ENCODE peak calls at places on chromosomes 2 and 18, in nine cellular contexts. J is right lobe of liver, X is tibial nerve, C is esophagus squamous epithelium, V is body of pancreas, P is ovary, W is H1, O is uterus, M is IMR-90. N is an unnamed sample.

GRCh38 chr18:44111337-44111736 is 569.4 kb upstream of the SETBP1 start:
- DNase-seq in M (no peak), O (no peak), V (no peak), P (no peak), J (no peak), X (no peak), C (no peak), W (no peak), N (no peak)

GRCh38 chr2:144669196-144669987 is 149.5 kb upstream of the ZEB2 start:
- DNase-seq in P (no peak), W (no peak), C (no peak), X (no peak), J (no peak), M (no peak), V (no peak), O (no peak), N (no peak)

GRCh38 chr18:73891572-73892421 is 255.8 kb downstream of the FBXO15 start:
- DNase-seq in C (no peak), J (no peak), O (no peak), M (no peak), V (no peak), W (peak; percentile 77), P (no peak), X (no peak), N (no peak)

GRCh38 chr2:120318626-120319025 is 27.3 kb upstream of the INHBB start:
- DNase-seq in V (no peak), P (peak; percentile 55), X (peak; percentile 43), W (no peak), C (no peak), J (no peak), M (no peak), O (peak; percentile 40), N (no peak)

GRCh38 chr2:234391625-234392024 is 105.3 kb downstream of the ARL4C start:
- DNase-seq in M (no peak), X (no peak), J (no peak), V (no peak), P (no peak), O (no peak), W (no peak), C (no peak), N (no peak)

GRCh38 chr2:127578411-127578810 is 42.9 kb downstream of the MYO7B start:
- DNase-seq in X (no peak), W (no peak), C (no peak), V (no peak), O (no peak), J (no peak), M (no peak), P (no peak), N (no peak)

GRCh38 chr2:17051558-17051957 is 385.9 kb upstream of the CYRIA start:
- DNase-seq in P (no peak), M (no peak), W (no peak), X (no peak), V (no peak), C (no peak), O (no peak), J (no peak), N (no peak)

GRCh38 chr18:43882358-43882757 is 605.1 kb upstream of the SYT4 start:
- DNase-seq in M (no peak), P (no peak), X (no peak), W (no peak), V (no peak), C (no peak), O (no peak), J (no peak), N (no peak)

GRCh38 chr2:221429741-221430491 is 142.2 kb downstream of the EPHA4 start:
- DNase-seq in X (no peak), J (no peak), O (peak; percentile 25), M (peak; percentile 52), C (no peak), W (no peak), V (peak; percentile 51), P (no peak), N (peak; percentile 19)

GRCh38 chr18:38611036-38611964 is 1045.7 kb upstream of the CELF4 start:
- DNase-seq in J (no peak), X (no peak), C (no peak), V (no peak), M (no peak), P (no peak), O (no peak), W (no peak), N (no peak)

GRCh38 chr18:28127763-28128737 is 48.9 kb downstream of the CDH2 start:
- DNase-seq in M (peak; percentile 34), V (no peak), X (no peak), O (no peak), W (no peak), J (no peak), P (no peak), C (no peak), N (no peak)

GRCh38 chr2:226611944-226612318 is 187.7 kb downstream of the IRS1 start:
- DNase-seq in C (no peak), P (no peak), J (no peak), W (no peak), O (no peak), M (peak; percentile 79), V (no peak), X (no peak), N (no peak)

GRCh38 chr2:120845281-120845680 is 109.6 kb downstream of the GLI2 start:
- DNase-seq in J (no peak), P (peak; percentile 64), M (peak; percentile 13), W (no peak), O (peak; percentile 44), X (peak; percentile 31), V (peak; percentile 28), C (no peak), N (no peak)

GRCh38 chr2:136238214-136238551 is 120.2 kb upstream of the CXCR4 start:
- DNase-seq in C (no peak), V (no peak), M (no peak), J (no peak), W (no peak), P (no peak), X (no peak), O (no peak), N (no peak)

GRCh38 chr2:218286570-218287459 is 5.5 kb downstream of the TMBIM1 start:
- DNase-seq in M (peak; percentile 94), J (peak; percentile 83), C (peak; percentile 60), P (peak; percentile 81), W (peak; percentile 77), X (peak; percentile 97), O (peak; percentile 96), V (peak; percentile 97), N (peak; percentile 96)

GRCh38 chr2:218282173-218282991 is 9.9 kb downstream of the TMBIM1 start:
- DNase-seq in X (no peak), C (no peak), P (no peak), J (no peak), O (no peak), W (no peak), V (peak; percentile 98), M (peak; percentile 61), N (no peak)

GRCh38 chr2:218285604-218286003 is 6.7 kb downstream of the TMBIM1 start:
- DNase-seq in C (no peak), P (no peak), V (peak; percentile 94), X (no peak), M (peak; percentile 48), O (no peak), J (peak; percentile 94), W (no peak), N (no peak)

GRCh38 chr2:218281449-218281848 is 10.9 kb downstream of the TMBIM1 start:
- DNase-seq in O (no peak), V (peak; percentile 86), X (no peak), J (no peak), M (no peak), C (no peak), W (no peak), P (no peak), N (no peak)

GRCh38 chr2:218284106-218284811 is 8.0 kb downstream of the TMBIM1 start:
- DNase-seq in J (peak; percentile 87), X (no peak), P (no peak), M (peak; percentile 80), W (no peak), C (no peak), O (no peak), V (peak; percentile 82), N (peak; percentile 75)
- TF ChIP-seq POLR2A in J (no peak), X (no peak), P (no peak), M (no peak), W (no peak), C (no peak), O (no peak), V (peak; percentile 43), N (no peak)

DNA sequence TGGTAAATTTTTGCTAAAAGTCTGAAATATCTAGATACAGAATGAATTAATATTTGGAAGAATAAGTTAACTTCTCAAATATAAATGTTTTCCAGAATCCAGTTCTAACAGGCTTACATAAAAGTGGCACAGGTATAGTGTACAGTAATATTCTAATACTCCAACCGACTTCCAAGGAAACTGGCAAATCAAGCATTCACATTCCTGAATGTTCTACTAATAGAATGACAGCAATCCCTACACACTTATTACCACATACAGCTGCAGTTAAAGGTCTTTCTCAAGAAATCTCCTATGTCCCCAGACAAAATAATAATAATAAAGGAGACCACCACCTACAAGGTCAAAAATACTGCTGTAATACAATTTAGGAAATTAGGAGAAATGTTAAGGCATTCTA is 31.9 kb downstream of the TMEM131 start:
- DNase-seq in J (no peak), M (peak; percentile 20), C (no peak), V (no peak), X (no peak), P (no peak), W (no peak), O (no peak), N (no peak)
- H3K4me1 ChIP-seq in J (peaks cover 12% of the 10 kb centered on the region), M (peaks cover 3% of the 10 kb centered on the region), C (no peaks in the 10 kb centered on the region), V (peaks cover 62% of the 10 kb centered on the region), X (peaks cover 4% of the 10 kb centered on the region), P (peaks cover 4% of the 10 kb centered on the region), W (no peaks in the 10 kb centered on the region), O (peaks cover 8% of the 10 kb centered on the region), N (peaks cover 33% of the 10 kb centered on the region)

GRCh38 chr18:49899647-49900330 is 86.5 kb upstream of the ACAA2 start:
- DNase-seq in C (no peak), O (no peak), P (no peak), V (peak; percentile 71), J (no peak), X (no peak), M (no peak), W (no peak), N (no peak)
- TF ChIP-seq POLR2A in C (no peak), O (no peak), P (no peak), V (no peak), J (no peak), X (no peak), M (no peak), W (no peak), N (no peak)

GRCh38 chr2:42059261-42059898 is 11.6 kb downstream of the PKDCC start:
- DNase-seq in C (no peak), M (no peak), V (no peak), W (no peak), X (no peak), J (no peak), P (peak; percentile 37), O (no peak), N (no peak)

GRCh38 chr2:42057902-42058450 is 10.2 kb downstream of the PKDCC start:
- DNase-seq in O (no peak), V (no peak), W (no peak), C (no peak), X (no peak), M (no peak), P (peak; percentile 25), J (no peak), N (no peak)

GRCh38 chr2:42055573-42056514 is 8.0 kb downstream of the PKDCC start:
- DNase-seq in C (no peak), O (peak; percentile 84), J (no peak), X (no peak), M (no peak), W (no peak), V (peak; percentile 62), P (no peak), N (peak; percentile 90)

GRCh38 chr2:42054657-42055430 is 7.0 kb downstream of the PKDCC start:
- DNase-seq in M (no peak), W (no peak), O (no peak), C (no peak), X (no peak), J (no peak), P (peak; percentile 54), V (peak; percentile 47), N (peak; percentile 85)

GRCh38 chr2:42057159-42057901 is 9.5 kb downstream of the PKDCC start:
- DNase-seq in V (no peak), P (no peak), O (no peak), X (no peak), C (no peak), W (no peak), J (no peak), M (no peak), N (no peak)
- H3K4me1 ChIP-seq in V (peaks cover 46% of the 10 kb centered on the region), P (peaks cover 38% of the 10 kb centered on the region), O (peaks cover 5% of the 10 kb centered on the region), X (peaks cover 67% of the 10 kb centered on the region), C (peaks cover 5% of the 10 kb centered on the region), W (no peaks in the 10 kb centered on the region), J (no peaks in the 10 kb centered on the region), M (peaks cover 49% of the 10 kb centered on the region), N (peaks cover 90% of the 10 kb centered on the region)

N was measured in transverse colon.